ENCODE peak calls at places on chromosomes 3 and 15, in ten cellular contexts. E is psoas muscle, J is B cell, I is HL-60, V is heart left ventricle, Q is GM20000, Z is Panc1, W is body of pancreas, U is mesothelial cell of epicardium, A is fibroblast of lung. L is an unnamed sample.

GRCh38 chr3:178059124-178059523 is 477.1 kb upstream of the KCNMB2 start:
- DNase-seq in E (no peak), J (no peak), I (no peak), V (no peak), Q (no peak), Z (no peak), W (no peak), U (no peak), A (no peak), L (no peak)

GRCh38 chr3:37621771-37622170 is 239.9 kb upstream of the CTDSPL start:
- DNase-seq in E (no peak), J (no peak), I (no peak), V (no peak), Q (no peak), Z (no peak), W (no peak), U (no peak), A (no peak), L (no peak)

GRCh38 chr15:80780416-80781221 is 1.4 kb downstream of the CEMIP start:
- DNase-seq in E (peak), J (no peak), I (no peak), V (peak), Q (no peak), Z (no peak), W (peak), U (peak), A (peak), L (no peak)

GRCh38 chr15:72342385-72342784 is 22.4 kb upstream of the CELF6 start:
- DNase-seq in E (peak), J (peak), I (no peak), V (no peak), Q (no peak), Z (no peak), W (no peak), U (no peak), A (peak), L (peak)

GRCh38 chr15:65318870-65319356 is 14.4 kb downstream of the RNU5B-1 start:
- DNase-seq in E (peak), J (peak), I (peak), V (peak), Q (peak), Z (no peak), W (peak), U (peak), A (peak), L (peak)

GRCh38 chr15:43293402-43293801 is 26.7 kb upstream of the TGM5 start:
- DNase-seq in E (no peak), J (peak), I (no peak), V (no peak), Q (peak), Z (no peak), W (peak), U (no peak), A (no peak), L (no peak)

GRCh38 chr3:186365202-186365974 is 3.4 kb upstream of the DGKG start:
- DNase-seq in E (no peak), J (no peak), I (peak), V (peak), Q (no peak), Z (no peak), W (peak), U (no peak), A (peak), L (peak)

GRCh38 chr3:20111836-20112235 is 71.6 kb downstream of the KAT2B start:
- DNase-seq in E (no peak), J (no peak), I (no peak), V (no peak), Q (no peak), Z (peak), W (no peak), U (no peak), A (peak), L (no peak)

GRCh38 chr15:62391565-62392262 is 226.6 kb upstream of the C2CD4B start:
- DNase-seq in E (peak), J (peak), I (no peak), V (peak), Q (peak), Z (no peak), W (peak), U (peak), A (peak), L (peak)
- TF ChIP-seq CTCF in E (peak), J (no peak), I (no peak), V (peak), Q (no peak), Z (peak), W (peak), U (no peak), A (peak), L (no peak)

DNA sequence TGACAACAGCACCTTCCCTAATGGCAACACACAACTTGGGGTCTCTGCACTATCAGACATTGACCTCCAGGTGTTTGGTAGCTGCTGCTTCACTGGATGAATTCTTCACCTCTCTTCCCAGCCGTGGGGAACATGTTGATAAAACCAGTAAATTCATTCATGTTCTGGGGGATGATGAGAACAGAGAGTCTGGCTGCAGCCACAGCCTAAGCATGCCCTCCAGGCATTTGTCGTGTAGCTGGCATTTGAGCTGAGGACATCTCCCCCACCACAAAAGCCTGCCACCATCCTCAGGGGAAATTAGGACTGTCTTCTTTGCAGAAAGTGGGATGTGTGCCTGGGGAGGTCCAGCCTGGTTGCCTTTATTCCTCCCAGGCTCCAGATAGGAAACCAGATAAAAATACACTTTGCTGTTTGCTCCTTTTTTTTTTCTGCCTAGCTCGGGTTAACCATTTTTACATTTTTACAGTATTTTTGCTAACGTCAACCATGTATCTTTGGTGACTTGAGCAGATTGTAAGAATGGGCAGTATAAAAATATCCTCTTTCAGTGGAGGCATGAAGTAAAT is 443.9 kb downstream of the EPHB1 start:
- DNase-seq in E (no peak), J (no peak), I (no peak), V (no peak), Q (no peak), Z (no peak), W (no peak), U (no peak), A (no peak), L (no peak)
- TF ChIP-seq CTCF in E (no peak), J (no peak), I (no peak), V (no peak), Q (no peak), Z (no peak), W (no peak), U (no peak), A (no peak), L (no peak)

GRCh38 chr3:111577798-111578685 is 17.1 kb downstream of the ZBED2 start:
- DNase-seq in E (no peak), J (no peak), I (peak), V (no peak), Q (peak), Z (no peak), W (no peak), U (no peak), A (peak), L (peak)
- TF ChIP-seq CTCF in E (no peak), J (peak), I (peak), V (peak), Q (peak), Z (peak), W (peak), U (no peak), A (peak), L (peak)

DNA sequence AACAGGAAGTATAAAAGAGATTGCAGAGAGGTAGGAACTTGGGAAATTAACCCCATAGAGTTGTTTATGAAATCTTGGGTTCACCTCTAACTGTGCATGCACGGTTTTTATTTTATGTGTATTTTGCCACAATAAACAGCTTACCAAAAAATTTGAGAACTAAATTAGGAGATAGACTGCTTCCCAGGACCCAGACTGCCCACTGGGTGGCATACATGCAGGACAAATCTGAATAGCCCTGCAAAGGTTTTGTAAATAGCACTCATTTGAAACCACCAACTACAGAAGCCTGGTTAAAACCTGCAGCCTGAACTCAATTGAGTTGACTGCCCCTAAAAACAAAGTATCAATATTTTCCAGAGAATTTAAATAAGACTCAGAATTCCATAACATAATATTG is 96.4 kb upstream of the SLCO2A1 start:
- DNase-seq in E (no peak), J (no peak), I (no peak), V (no peak), Q (no peak), Z (no peak), W (no peak), U (no peak), A (no peak), L (peak)
- TF ChIP-seq CTCF in E (no peak), J (no peak), I (no peak), V (no peak), Q (no peak), Z (peak), W (no peak), U (no peak), A (no peak), L (no peak)

DNA sequence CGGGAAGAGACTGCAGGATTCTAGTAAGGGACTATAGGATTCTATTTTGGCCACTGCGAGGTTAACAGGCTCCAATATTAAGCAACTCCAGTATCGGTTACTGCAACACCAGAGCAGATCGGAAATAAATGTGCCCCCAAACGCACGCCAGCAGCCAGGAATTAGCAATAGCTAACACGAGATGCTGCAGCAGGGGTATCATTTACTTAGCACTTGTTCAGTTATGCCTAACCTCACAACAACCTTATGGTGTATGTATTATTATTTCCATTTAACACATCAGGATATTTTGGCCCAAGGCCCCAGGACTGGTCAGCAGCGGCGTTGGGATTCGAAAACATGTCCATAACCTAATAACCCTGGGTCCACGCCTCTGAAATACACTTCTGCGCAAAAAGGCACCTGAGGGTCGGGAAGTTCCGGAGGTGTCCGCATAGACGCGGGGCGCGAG is 795 bp downstream of the PIK3CB start:
- DNase-seq in E (peak), J (peak), I (peak), V (no peak), Q (peak), Z (no peak), W (peak), U (peak), A (peak), L (peak)
- TF ChIP-seq CTCF in E (no peak), J (no peak), I (no peak), V (no peak), Q (no peak), Z (no peak), W (no peak), U (no peak), A (no peak), L (no peak)

GRCh38 chr3:196602673-196603072 is 34.2 kb downstream of the FBXO45 start:
- DNase-seq in E (no peak), J (no peak), I (no peak), V (no peak), Q (no peak), Z (no peak), W (no peak), U (no peak), A (no peak), L (no peak)

GRCh38 chr3:196596355-196596754 is 27.9 kb downstream of the FBXO45 start:
- DNase-seq in E (no peak), J (no peak), I (no peak), V (no peak), Q (no peak), Z (no peak), W (no peak), U (no peak), A (no peak), L (peak)

GRCh38 chr3:196603683-196604082 is 35.2 kb downstream of the FBXO45 start:
- DNase-seq in E (no peak), J (no peak), I (no peak), V (no peak), Q (no peak), Z (no peak), W (no peak), U (no peak), A (no peak), L (no peak)

GRCh38 chr3:196600359-196600758 is 31.9 kb downstream of the FBXO45 start:
- DNase-seq in E (no peak), J (no peak), I (no peak), V (no peak), Q (no peak), Z (no peak), W (no peak), U (no peak), A (no peak), L (no peak)

GRCh38 chr3:196599734-196600128 is 31.3 kb downstream of the FBXO45 start:
- DNase-seq in E (no peak), J (no peak), I (no peak), V (no peak), Q (no peak), Z (no peak), W (no peak), U (no peak), A (peak), L (no peak)
- TF ChIP-seq CTCF in E (no peak), J (no peak), I (no peak), V (no peak), Q (no peak), Z (no peak), W (no peak), U (no peak), A (no peak), L (no peak)

GRCh38 chr3:130533247-130533646 is 16.3 kb downstream of the COL6A6 start:
- DNase-seq in E (no peak), J (no peak), I (no peak), V (no peak), Q (no peak), Z (no peak), W (no peak), U (no peak), A (no peak), L (no peak)

GRCh38 chr3:130537609-130538304 is 20.8 kb downstream of the COL6A6 start:
- DNase-seq in E (no peak), J (no peak), I (no peak), V (no peak), Q (no peak), Z (no peak), W (no peak), U (no peak), A (no peak), L (no peak)

GRCh38 chr3:130543322-130543721 is 26.3 kb downstream of the COL6A6 start:
- DNase-seq in E (no peak), J (no peak), I (no peak), V (no peak), Q (no peak), Z (no peak), W (no peak), U (no peak), A (no peak), L (peak)

GRCh38 chr3:130539005-130539404 is 22.0 kb downstream of the COL6A6 start:
- DNase-seq in E (no peak), J (no peak), I (no peak), V (no peak), Q (peak), Z (peak), W (peak), U (peak), A (peak), L (peak)
- TF ChIP-seq CTCF in E (no peak), J (peak), I (peak), V (peak), Q (peak), Z (peak), W (peak), U (peak), A (peak), L (peak)

GRCh38 chr3:180690061-180690460 is 10.8 kb upstream of the CCDC39 start:
- DNase-seq in E (no peak), J (no peak), I (no peak), V (no peak), Q (no peak), Z (no peak), W (no peak), U (no peak), A (no peak), L (no peak)
- TF ChIP-seq CTCF in E (no peak), J (no peak), I (no peak), V (no peak), Q (no peak), Z (peak), W (no peak), U (no peak), A (no peak), L (no peak)

GRCh38 chr15:73806698-73807483 is 53.7 kb upstream of the INSYN1 start:
- DNase-seq in E (no peak), J (no peak), I (no peak), V (no peak), Q (no peak), Z (no peak), W (no peak), U (no peak), A (no peak), L (no peak)
- TF ChIP-seq CTCF in E (no peak), J (no peak), I (no peak), V (no peak), Q (no peak), Z (no peak), W (no peak), U (no peak), A (no peak), L (no peak)